ENCODE peak calls at places on chromosomes 7 and 10, in five cellular contexts. M is posterior vena cava; G is A549; O is activated T-helper 9 cell treated with anti-CD3 and anti-CD28 coated beads, Interleukin-2, amount 50 U/mL, for 16 hours; T is activated naive CD4-positive, alpha-beta T cell treated with anti-CD3 and anti-CD28 coated beads, Interleukin-2, amount 50 U/mL, for 16 hours. R is an unnamed sample.

GRCh38 chr7:142943706-142944268 is 4.5 kb downstream of the LLCFC1 start:
- DNase-seq in M (no peak), G (no peak), O (no peak), T (no peak), R (no peak)

GRCh38 chr10:22648547-22648961 is 65.8 kb downstream of the PIP4K2A start:
- DNase-seq in M (no peak), G (no peak), O (no peak), T (no peak), R (no peak)

GRCh38 chr7:149495785-149496641 is 1.6 kb downstream of the ZNF746 start:
- DNase-seq in M (peak), G (no peak), O (no peak), T (no peak), R (peak)

GRCh38 chr7:11193888-11194287 is 220.2 kb downstream of the PHF14 start:
- DNase-seq in M (no peak), G (no peak), O (no peak), T (no peak), R (no peak)

GRCh38 chr10:128660726-128661125 is 534.5 kb upstream of the MKI67 start:
- DNase-seq in M (no peak), G (peak), O (no peak), T (no peak), R (no peak)

GRCh38 chr10:125584954-125585353 is 98.0 kb downstream of the TEX36 start:
- DNase-seq in M (no peak), G (peak), O (no peak), T (no peak), R (no peak)

GRCh38 chr7:2196381-2197378 is 36.1 kb downstream of the MAD1L1 start:
- DNase-seq in M (no peak), G (no peak), O (no peak), T (no peak), R (no peak)

GRCh38 chr10:69847883-69848282 is 46.2 kb downstream of the COL13A1 start:
- DNase-seq in M (no peak), G (no peak), O (no peak), T (no peak), R (no peak)

GRCh38 chr7:79664884-79665676 is 211.6 kb upstream of the MAGI2 start:
- DNase-seq in M (no peak), G (no peak), O (no peak), T (no peak), R (no peak)

GRCh38 chr10:51074238-51075028 is at the start of gene PRKG1:
- DNase-seq in M (peak), G (peak), O (no peak), T (no peak), R (peak)

GRCh38 chr10:71314028-71314693 is 4.9 kb upstream of the SLC29A3 start:
- DNase-seq in M (peak), G (peak), O (peak), T (peak), R (peak)

GRCh38 chr10:35191523-35191922 is 64.9 kb downstream of the CREM start:
- DNase-seq in M (no peak), G (no peak), O (no peak), T (no peak), R (no peak)

GRCh38 chr10:63414481-63415260 is 51.1 kb downstream of the JMJD1C start:
- DNase-seq in M (no peak), G (no peak), O (no peak), T (no peak), R (no peak)

GRCh38 chr7:96962221-96962620 is 43.1 kb upstream of the DLX6 start:
- DNase-seq in M (peak), G (no peak), O (no peak), T (no peak), R (no peak)

GRCh38 chr10:95606922-95607321 is 45.8 kb upstream of the SORBS1 start:
- DNase-seq in M (no peak), G (no peak), O (no peak), T (no peak), R (no peak)

GRCh38 chr10:20059084-20059835 is 243.0 kb downstream of the PLXDC2 start:
- DNase-seq in M (no peak), G (no peak), O (no peak), T (no peak), R (no peak)

GRCh38 chr7:115789901-115790300 is 240.7 kb downstream of the TFEC start:
- DNase-seq in M (peak), G (no peak), O (no peak), T (no peak), R (peak)

GRCh38 chr10:130751851-130752250 is 559.7 kb downstream of the TCERG1L start:
- DNase-seq in M (peak), G (no peak), O (no peak), T (no peak), R (peak)

GRCh38 chr7:138837627-138838026 is 39.6 kb upstream of the ATP6V0A4 start:
- DNase-seq in M (no peak), G (no peak), O (no peak), T (no peak), R (peak)

GRCh38 chr10:132099701-132100481 is 34.1 kb downstream of the JAKMIP3 start:
- DNase-seq in M (peak), G (no peak), O (no peak), T (no peak), R (peak)

GRCh38 chr7:41478187-41478586 is 224.7 kb downstream of the INHBA start:
- DNase-seq in M (no peak), G (no peak), O (no peak), T (no peak), R (no peak)

GRCh38 chr7:2537981-2538851 is 17.1 kb downstream of the BRAT1 start:
- DNase-seq in M (peak), G (no peak), O (no peak), T (no peak), R (peak)

GRCh38 chr7:150982348-150982747 is 4.2 kb upstream of the KCNH2 start:
- DNase-seq in M (no peak), G (no peak), O (no peak), T (no peak), R (no peak)

GRCh38 chr10:114103286-114103685 is 59.6 kb downstream of the ADRB1 start:
- DNase-seq in M (no peak), G (peak), O (no peak), T (no peak), R (no peak)

GRCh38 chr7:29285451-29285807 is 90.9 kb downstream of the CHN2 start:
- DNase-seq in M (no peak), G (peak), O (no peak), T (no peak), R (no peak)

GRCh38 chr7:108323305-108323832 is 132.9 kb downstream of the NRCAM start:
- DNase-seq in M (no peak), G (no peak), O (no peak), T (no peak), R (no peak)

GRCh38 chr10:19974554-19974953 is 158.3 kb downstream of the PLXDC2 start:
- DNase-seq in M (no peak), G (no peak), O (no peak), T (no peak), R (no peak)

GRCh38 chr7:129308047-129308446 is 83.2 kb downstream of the AHCYL2 start:
- DNase-seq in M (no peak), G (no peak), O (no peak), T (no peak), R (no peak)

GRCh38 chr10:132390455-132391371 is 6.3 kb upstream of the PWWP2B start:
- DNase-seq in M (peak), G (no peak), O (no peak), T (no peak), R (peak)

GRCh38 chr10:6388261-6388893 is 185.6 kb downstream of the PFKFB3 start:
- DNase-seq in M (no peak), G (no peak), O (no peak), T (no peak), R (no peak)

GRCh38 chr10:107855933-107856332 is 691.4 kb upstream of the SORCS1 start:
- DNase-seq in M (no peak), G (no peak), O (no peak), T (no peak), R (no peak)

GRCh38 chr7:130219871-130220270 is 12.2 kb downstream of the SSMEM1 start:
- DNase-seq in M (no peak), G (no peak), O (no peak), T (no peak), R (no peak)

GRCh38 chr10:103651783-103652476 is 158.4 kb downstream of the NEURL1 start:
- DNase-seq in M (no peak), G (no peak), O (no peak), T (no peak), R (no peak)

GRCh38 chr10:119872610-119872859 is at the start of gene MCMBP:
- DNase-seq in M (no peak), G (no peak), O (no peak), T (no peak), R (no peak)

GRCh38 chr7:35734001-35734483 is 39.1 kb upstream of the HERPUD2 start:
- DNase-seq in M (no peak), G (no peak), O (no peak), T (no peak), R (no peak)

GRCh38 chr10:25875555-25876165 is 58.4 kb upstream of the MYO3A start:
- DNase-seq in M (peak), G (peak), O (peak), T (peak), R (no peak)

GRCh38 chr10:131724891-131725735 is 175.7 kb upstream of the PPP2R2D start:
- DNase-seq in M (peak), G (no peak), O (no peak), T (no peak), R (no peak)

R was measured in kidney.